ENCODE peak calls at places on chromosome 6, in seven cellular contexts. One of them, this sample, is unnamed.

GRCh38 chr6:88722691-88723090 is 240.7 kb downstream of the RNGTT start:
- DNase-seq in sigmoid colon: no peak
- DNase-seq in BE2C: no peak
- DNase-seq in cardiac fibroblast: no peak
- DNase-seq in AG04450: peak
- DNase-seq in GM06990: no peak
- DNase-seq in adrenal gland: no peak
- DNase-seq in this sample: no peak

GRCh38 chr6:94454231-94454630 is 1034.9 kb upstream of the EPHA7 start:
- DNase-seq in sigmoid colon: no peak
- DNase-seq in BE2C: no peak
- DNase-seq in cardiac fibroblast: no peak
- DNase-seq in AG04450: no peak
- DNase-seq in GM06990: no peak
- DNase-seq in adrenal gland: no peak
- DNase-seq in this sample: no peak

GRCh38 chr6:73923899-73924485 is 228.0 kb downstream of the CD109 start:
- DNase-seq in sigmoid colon: peak
- DNase-seq in BE2C: no peak
- DNase-seq in cardiac fibroblast: peak
- DNase-seq in AG04450: no peak
- DNase-seq in GM06990: no peak
- DNase-seq in adrenal gland: no peak
- DNase-seq in this sample: peak

GRCh38 chr6:128161839-128162238 is 261.0 kb upstream of the THEMIS start:
- DNase-seq in sigmoid colon: no peak
- DNase-seq in BE2C: no peak
- DNase-seq in cardiac fibroblast: no peak
- DNase-seq in AG04450: no peak
- DNase-seq in GM06990: no peak
- DNase-seq in adrenal gland: no peak
- DNase-seq in this sample: no peak

GRCh38 chr6:143595256-143596036 is 82.3 kb upstream of the PHACTR2 start:
- DNase-seq in sigmoid colon: no peak
- DNase-seq in BE2C: no peak
- DNase-seq in cardiac fibroblast: no peak
- DNase-seq in AG04450: no peak
- DNase-seq in GM06990: no peak
- DNase-seq in adrenal gland: no peak
- DNase-seq in this sample: no peak

GRCh38 chr6:161682982-161683381 is 409.1 kb upstream of the AGPAT4 start:
- DNase-seq in sigmoid colon: no peak
- DNase-seq in BE2C: no peak
- DNase-seq in cardiac fibroblast: no peak
- DNase-seq in AG04450: no peak
- DNase-seq in GM06990: no peak
- DNase-seq in adrenal gland: no peak
- DNase-seq in this sample: no peak

GRCh38 chr6:95693108-95693507 is 115.8 kb downstream of the MANEA start:
- DNase-seq in sigmoid colon: no peak
- DNase-seq in BE2C: no peak
- DNase-seq in cardiac fibroblast: peak
- DNase-seq in AG04450: no peak
- DNase-seq in GM06990: no peak
- DNase-seq in adrenal gland: no peak
- DNase-seq in this sample: no peak

GRCh38 chr6:111589366-111589765 is 16.3 kb downstream of the TRAF3IP2 start:
- DNase-seq in sigmoid colon: no peak
- DNase-seq in BE2C: no peak
- DNase-seq in cardiac fibroblast: peak
- DNase-seq in AG04450: no peak
- DNase-seq in GM06990: no peak
- DNase-seq in adrenal gland: peak
- DNase-seq in this sample: peak

GRCh38 chr6:9481292-9482029 is 933.4 kb downstream of the TFAP2A start:
- DNase-seq in sigmoid colon: no peak
- DNase-seq in BE2C: no peak
- DNase-seq in cardiac fibroblast: no peak
- DNase-seq in AG04450: no peak
- DNase-seq in GM06990: no peak
- DNase-seq in adrenal gland: no peak
- DNase-seq in this sample: peak

GRCh38 chr6:113065606-113066005 is 718.5 kb downstream of the RFPL4B start:
- DNase-seq in sigmoid colon: no peak
- DNase-seq in BE2C: no peak
- DNase-seq in cardiac fibroblast: peak
- DNase-seq in AG04450: no peak
- DNase-seq in GM06990: no peak
- DNase-seq in adrenal gland: no peak
- DNase-seq in this sample: peak

GRCh38 chr6:139060332-139060731 is 31.8 kb downstream of the ABRACL start:
- DNase-seq in sigmoid colon: no peak
- DNase-seq in BE2C: no peak
- DNase-seq in cardiac fibroblast: peak
- DNase-seq in AG04450: peak
- DNase-seq in GM06990: no peak
- DNase-seq in adrenal gland: no peak
- DNase-seq in this sample: peak

GRCh38 chr6:163837681-163838431 is 423.3 kb downstream of the QKI start:
- DNase-seq in sigmoid colon: no peak
- DNase-seq in BE2C: no peak
- DNase-seq in cardiac fibroblast: no peak
- DNase-seq in AG04450: no peak
- DNase-seq in GM06990: no peak
- DNase-seq in adrenal gland: no peak
- DNase-seq in this sample: no peak

GRCh38 chr6:114007451-114007953 is 36.6 kb upstream of the HDAC2 start:
- DNase-seq in sigmoid colon: no peak
- DNase-seq in BE2C: no peak
- DNase-seq in cardiac fibroblast: no peak
- DNase-seq in AG04450: no peak
- DNase-seq in GM06990: peak
- DNase-seq in adrenal gland: no peak
- DNase-seq in this sample: no peak

GRCh38 chr6:121549741-121550140 is 114.3 kb downstream of the GJA1 start:
- DNase-seq in sigmoid colon: no peak
- DNase-seq in BE2C: no peak
- DNase-seq in cardiac fibroblast: peak
- DNase-seq in AG04450: peak
- DNase-seq in GM06990: no peak
- DNase-seq in adrenal gland: no peak
- DNase-seq in this sample: peak

GRCh38 chr6:113433506-113433991 is 423.6 kb upstream of the MARCKS start:
- DNase-seq in sigmoid colon: peak
- DNase-seq in BE2C: no peak
- DNase-seq in cardiac fibroblast: peak
- DNase-seq in AG04450: peak
- DNase-seq in GM06990: no peak
- DNase-seq in adrenal gland: peak
- DNase-seq in this sample: peak

GRCh38 chr6:7991992-7992815 is 72.0 kb downstream of the BLOC1S5 start:
- DNase-seq in sigmoid colon: peak
- DNase-seq in BE2C: no peak
- DNase-seq in cardiac fibroblast: peak
- DNase-seq in AG04450: peak
- DNase-seq in GM06990: peak
- DNase-seq in adrenal gland: peak
- DNase-seq in this sample: peak

GRCh38 chr6:52271852-52272460 is 12.6 kb downstream of the MCM3 start:
- DNase-seq in sigmoid colon: no peak
- DNase-seq in BE2C: no peak
- DNase-seq in cardiac fibroblast: no peak
- DNase-seq in AG04450: no peak
- DNase-seq in GM06990: no peak
- DNase-seq in adrenal gland: no peak
- DNase-seq in this sample: no peak

GRCh38 chr6:33595001-33595846 is 15.1 kb upstream of the BAK1 start:
- DNase-seq in sigmoid colon: no peak
- DNase-seq in BE2C: no peak
- DNase-seq in cardiac fibroblast: peak
- DNase-seq in AG04450: no peak
- DNase-seq in GM06990: no peak
- DNase-seq in adrenal gland: no peak
- DNase-seq in this sample: peak

GRCh38 chr6:36035240-36035639 is 7.6 kb downstream of the MAPK14 start:
- DNase-seq in sigmoid colon: no peak
- DNase-seq in BE2C: no peak
- DNase-seq in cardiac fibroblast: no peak
- DNase-seq in AG04450: no peak
- DNase-seq in GM06990: no peak
- DNase-seq in adrenal gland: no peak
- DNase-seq in this sample: peak

GRCh38 chr6:8082954-8083858 is 19.0 kb upstream of the BLOC1S5 start:
- DNase-seq in sigmoid colon: no peak
- DNase-seq in BE2C: no peak
- DNase-seq in cardiac fibroblast: peak
- DNase-seq in AG04450: peak
- DNase-seq in GM06990: no peak
- DNase-seq in adrenal gland: peak
- DNase-seq in this sample: peak

GRCh38 chr6:21189721-21190120 is 403.8 kb upstream of the SOX4 start:
- DNase-seq in sigmoid colon: no peak
- DNase-seq in BE2C: no peak
- DNase-seq in cardiac fibroblast: no peak
- DNase-seq in AG04450: no peak
- DNase-seq in GM06990: no peak
- DNase-seq in adrenal gland: no peak
- DNase-seq in this sample: no peak

DNA sequence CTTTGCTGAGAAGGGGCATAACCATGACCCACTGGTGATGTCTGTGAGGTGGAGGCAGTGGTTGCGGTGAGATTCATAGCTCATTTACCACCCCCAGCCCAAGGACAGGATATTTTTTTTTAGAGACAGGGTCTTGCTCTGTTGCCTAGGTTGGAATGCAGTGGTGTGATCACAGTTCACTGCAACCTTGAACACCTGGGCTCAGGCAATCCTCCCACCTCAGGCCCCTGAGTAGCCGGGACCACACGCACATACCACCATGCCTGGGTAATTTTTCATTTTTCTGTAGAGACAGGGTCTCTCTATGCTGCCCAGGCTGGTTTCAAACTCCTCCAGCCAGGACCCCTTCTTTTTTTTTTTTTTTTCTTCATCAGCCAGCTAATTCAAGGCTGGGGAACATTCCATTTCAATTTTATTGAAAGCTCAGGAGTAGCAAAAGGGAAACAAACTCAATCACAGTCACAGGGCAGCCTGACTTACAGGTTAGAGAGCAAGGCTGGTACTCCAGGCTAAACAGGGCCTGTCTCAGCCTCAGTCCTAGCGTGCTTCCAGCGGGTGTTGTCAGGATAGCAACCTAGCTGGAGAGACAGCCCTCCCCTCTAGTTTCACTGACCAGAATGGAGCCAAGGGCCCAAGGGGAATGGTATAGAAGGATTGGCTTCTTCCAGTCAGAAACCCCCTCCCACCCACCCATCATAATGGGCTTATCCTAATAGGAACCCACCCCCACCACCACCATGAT is 133.0 kb downstream of the PXDC1 start:
- DNase-seq in sigmoid colon: no peak
- DNase-seq in BE2C: no peak
- DNase-seq in cardiac fibroblast: no peak
- DNase-seq in AG04450: no peak
- DNase-seq in GM06990: no peak
- DNase-seq in adrenal gland: no peak
- DNase-seq in this sample: no peak
- H3K4me3 ChIP-seq in sigmoid colon: no peak
- H3K4me3 ChIP-seq in BE2C: no peak
- H3K4me3 ChIP-seq in cardiac fibroblast: no peak
- H3K4me3 ChIP-seq in AG04450: no peak
- H3K4me3 ChIP-seq in GM06990: no peak
- H3K4me3 ChIP-seq in adrenal gland: no peak
- H3K4me3 ChIP-seq in this sample: no peak

GRCh38 chr6:24779416-24779815 is 4.7 kb downstream of the GMNN start:
- DNase-seq in sigmoid colon: no peak
- DNase-seq in BE2C: no peak
- DNase-seq in cardiac fibroblast: no peak
- DNase-seq in AG04450: no peak
- DNase-seq in GM06990: peak
- DNase-seq in adrenal gland: no peak
- DNase-seq in this sample: no peak
- H3K4me3 ChIP-seq in sigmoid colon: no peak
- H3K4me3 ChIP-seq in BE2C: no peak
- H3K4me3 ChIP-seq in cardiac fibroblast: no peak
- H3K4me3 ChIP-seq in AG04450: no peak
- H3K4me3 ChIP-seq in GM06990: peak
- H3K4me3 ChIP-seq in adrenal gland: no peak
- H3K4me3 ChIP-seq in this sample: no peak

DNA sequence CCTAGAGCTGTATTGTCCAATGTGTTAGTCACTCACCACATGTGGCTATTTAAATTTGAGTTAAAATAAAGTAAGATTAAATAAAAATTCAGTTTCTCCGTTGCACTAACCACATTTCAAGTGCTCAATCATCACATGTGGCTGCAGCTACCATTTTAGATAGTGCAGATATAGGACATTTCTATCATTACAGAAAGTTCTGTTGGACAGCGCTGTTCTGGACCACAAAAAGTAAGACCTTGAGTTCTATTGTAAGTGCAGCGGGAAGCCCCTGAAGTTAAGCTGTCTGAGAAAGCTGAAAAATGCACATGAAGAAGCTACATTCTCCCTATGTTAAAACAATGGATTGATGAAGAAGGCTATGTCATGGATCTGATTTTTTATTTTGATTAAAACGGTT is 1.1 kb downstream of the ORC3 start:
- DNase-seq in sigmoid colon: no peak
- DNase-seq in BE2C: no peak
- DNase-seq in cardiac fibroblast: no peak
- DNase-seq in AG04450: no peak
- DNase-seq in GM06990: no peak
- DNase-seq in adrenal gland: no peak
- DNase-seq in this sample: peak
- H3K4me3 ChIP-seq in sigmoid colon: peak
- H3K4me3 ChIP-seq in BE2C: peak
- H3K4me3 ChIP-seq in cardiac fibroblast: peak
- H3K4me3 ChIP-seq in AG04450: peak
- H3K4me3 ChIP-seq in GM06990: peak
- H3K4me3 ChIP-seq in adrenal gland: no peak
- H3K4me3 ChIP-seq in this sample: peak

DNA sequence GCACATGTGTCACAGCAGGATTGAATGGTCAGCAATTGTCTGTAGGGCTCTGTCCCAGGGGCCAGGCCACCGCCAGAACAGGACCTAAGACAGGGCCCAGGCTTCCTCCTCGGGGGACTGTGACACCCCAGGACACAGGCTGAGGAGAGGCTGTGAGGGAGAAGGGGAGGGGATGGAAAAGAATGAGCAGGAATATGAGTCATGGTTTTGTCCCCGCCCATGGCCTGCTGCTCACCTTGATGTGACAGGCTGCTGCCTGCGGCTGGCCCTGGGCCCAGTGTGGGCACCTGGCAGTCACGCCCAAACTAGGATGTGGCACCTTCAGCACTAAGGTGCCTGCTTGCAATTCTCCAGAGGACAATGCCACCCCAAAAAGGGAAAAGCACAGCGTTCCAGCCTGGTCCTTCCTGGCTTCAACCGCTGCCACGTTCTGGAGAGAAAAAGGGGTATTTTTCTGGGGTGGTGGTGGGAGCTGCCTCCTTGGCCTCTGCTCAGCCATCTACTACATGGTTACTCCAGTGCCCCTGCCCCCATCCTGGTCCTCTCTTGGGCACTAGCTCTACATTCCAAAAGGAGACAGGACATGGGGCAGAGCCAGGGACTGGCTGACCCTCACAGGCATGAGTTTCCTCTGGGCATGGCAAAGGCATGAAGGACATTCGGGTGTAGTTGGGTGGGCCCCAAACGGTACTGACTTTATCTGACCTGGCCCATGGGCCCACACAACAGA is 93.4 kb downstream of the SLC22A23 start:
- DNase-seq in sigmoid colon: no peak
- DNase-seq in BE2C: no peak
- DNase-seq in cardiac fibroblast: no peak
- DNase-seq in AG04450: no peak
- DNase-seq in GM06990: no peak
- DNase-seq in adrenal gland: no peak
- DNase-seq in this sample: no peak
- H3K4me3 ChIP-seq in sigmoid colon: no peak
- H3K4me3 ChIP-seq in BE2C: no peak
- H3K4me3 ChIP-seq in cardiac fibroblast: no peak
- H3K4me3 ChIP-seq in AG04450: no peak
- H3K4me3 ChIP-seq in GM06990: no peak
- H3K4me3 ChIP-seq in adrenal gland: no peak
- H3K4me3 ChIP-seq in this sample: no peak

This sample was measured in fibroblast of mammary gland.